ENCODE peak calls at places on chromosomes 13 and 19, in four cellular contexts. D is tibial artery, U is body of pancreas, X is A549. E is an unnamed sample. For H3K9me3 and H3K4me1, the result is how much of the 10 kb centered on the place peaks cover.

GRCh38 chr19:7520131-7521051 is 2.0 kb upstream of the MCOLN1 start:
- DNase-seq in U (no peak), X (no peak), D (no peak), E (no peak)

GRCh38 chr19:1651548-1652394 is 644 bp downstream of the TCF3 start:
- DNase-seq in U (peak), D (peak), X (no peak), E (peak)

GRCh38 chr19:33251526-33252090 is 26.0 kb upstream of the SLC7A10 start:
- DNase-seq in U (no peak), X (no peak), D (no peak), E (no peak)

GRCh38 chr13:67416047-67416925 is 186.2 kb upstream of the PCDH9 start:
- DNase-seq in D (no peak), X (peak), U (peak), E (peak)

GRCh38 chr13:106033634-106034033 is 501.8 kb downstream of the EFNB2 start:
- DNase-seq in D (no peak), X (peak), U (no peak), E (peak)

GRCh38 chr13:40161931-40162330 is 504.5 kb downstream of the FOXO1 start:
- DNase-seq in D (no peak), X (no peak), U (no peak), E (no peak)

GRCh38 chr13:94886191-94886590 is 173.8 kb upstream of the SOX21 start:
- DNase-seq in X (no peak), U (no peak), D (no peak), E (peak)

GRCh38 chr13:26589754-26590153 is 32.3 kb downstream of the WASF3 start:
- DNase-seq in U (no peak), X (no peak), D (no peak), E (no peak)

GRCh38 chr13:21434588-21434987 is 24.5 kb downstream of the ZDHHC20 start:
- DNase-seq in X (no peak), D (no peak), U (no peak), E (no peak)

GRCh38 chr19:49635530-49636229 is 4.3 kb downstream of the RRAS start:
- DNase-seq in D (no peak), U (no peak), X (peak), E (peak)

DNA sequence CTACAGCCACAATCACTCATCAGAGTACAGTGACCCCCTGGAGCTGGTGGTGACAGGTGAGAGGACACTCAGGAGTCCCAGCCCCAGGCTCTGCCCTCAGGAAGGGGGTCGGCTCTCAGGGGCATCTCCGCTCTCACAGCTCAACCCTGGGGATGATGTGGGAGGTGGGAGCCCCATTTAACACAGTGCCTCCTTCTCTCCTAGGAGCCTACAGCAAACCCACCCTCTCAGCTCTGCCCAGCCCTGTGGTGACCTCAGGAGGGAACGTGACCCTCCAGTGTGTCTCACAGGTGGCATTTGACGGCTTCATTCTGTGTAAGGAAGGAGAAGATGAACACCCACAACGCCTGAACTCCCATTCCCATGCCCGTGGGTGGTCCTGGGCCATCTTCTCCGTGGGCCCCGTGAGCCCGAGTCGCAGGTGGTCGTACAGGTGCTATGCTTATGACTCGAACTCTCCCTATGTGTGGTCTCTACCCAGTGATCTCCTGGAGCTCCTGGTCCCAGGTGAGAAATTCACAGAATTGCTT is 1.0 kb downstream of the LILRA2 start:
- DNase-seq in D (no peak), X (no peak), U (no peak), E (no peak)
- H3K9me3 ChIP-seq in D (under half), X (under half), U (under half), E (under half)

GRCh38 chr19:54159352-54160181 is at the start of gene LENG1:
- DNase-seq in X (peak), D (peak), U (peak), E (peak)
- H3K4me1 ChIP-seq in X (under half), D (under half), U (under half), E (under half)

GRCh38 chr13:46232281-46232680 is 20.6 kb downstream of the LRRC63 start:
- DNase-seq in X (no peak), D (no peak), U (no peak), E (no peak)

DNA sequence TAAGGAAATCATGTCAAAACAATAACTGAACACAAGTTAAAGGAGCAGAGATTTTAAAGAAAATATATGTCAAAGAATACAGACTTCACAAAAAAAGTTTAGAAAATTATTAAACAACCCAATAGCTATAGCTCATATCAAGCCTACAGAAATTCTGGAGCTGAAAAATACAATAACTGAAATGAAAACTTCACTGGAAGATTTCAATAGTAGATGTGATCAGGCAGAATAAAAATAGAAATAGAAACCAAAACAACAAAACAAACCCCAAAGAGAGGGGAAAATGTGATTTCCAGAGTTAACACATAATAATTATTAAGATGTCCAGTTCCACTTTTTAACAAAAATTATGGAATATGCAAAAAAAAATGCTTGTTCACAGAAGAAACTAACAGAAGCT is 23.5 kb downstream of the LRRC63 start:
- DNase-seq in X (no peak), D (no peak), U (no peak), E (no peak)
- H3K27ac ChIP-seq in X (no peak), D (no peak), U (no peak), E (no peak)

DNA sequence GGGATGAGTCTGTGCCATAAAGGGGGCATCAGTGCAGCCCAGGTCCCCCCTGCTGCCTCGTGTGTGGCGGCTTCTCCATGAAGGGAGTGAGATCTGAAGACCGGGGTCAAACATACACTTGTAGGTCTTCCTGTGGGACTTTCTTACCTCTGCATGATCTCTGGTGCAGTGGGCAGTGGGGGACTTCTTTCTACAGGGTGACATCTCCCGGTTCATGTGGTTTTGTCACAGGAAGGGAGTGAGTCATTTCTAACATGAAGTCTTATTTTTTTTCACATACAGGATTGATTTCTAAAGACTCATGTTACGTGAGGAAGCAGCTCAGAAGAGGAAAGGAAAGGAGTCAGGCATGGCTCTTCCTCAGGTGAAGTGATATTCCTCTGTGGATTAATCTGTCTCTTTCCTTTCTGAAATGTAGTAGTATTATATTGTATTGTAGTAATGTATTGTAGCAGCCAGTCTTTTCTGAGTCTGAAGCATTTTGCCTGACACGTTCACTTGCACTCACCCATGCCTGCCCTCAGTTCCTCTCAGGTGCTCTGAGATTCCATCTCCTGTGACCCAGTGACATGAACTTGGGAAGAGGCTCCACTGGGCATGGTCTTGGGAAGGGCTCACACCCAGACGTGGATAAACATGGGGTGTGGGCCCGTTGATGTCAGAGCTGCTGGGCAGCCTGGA is 15.7 kb downstream of the ZNF808 start:
- DNase-seq in X (no peak), D (no peak), U (no peak), E (no peak)
- H3K9me3 ChIP-seq in X (half or more), D (under half), U (under half), E (under half)

GRCh38 chr19:18481505-18482222 is 40.2 kb downstream of the ELL start:
- DNase-seq in X (no peak), U (no peak), D (no peak), E (no peak)
- H3K4me1 ChIP-seq in X (under half), U (half or more), D (under half), E (under half)

GRCh38 chr13:51726446-51727185 is 77.3 kb downstream of the DHRS12 start:
- DNase-seq in D (no peak), X (no peak), U (no peak), E (no peak)
- H3K27ac ChIP-seq in D (peak), X (no peak), U (peak), E (no peak)